ENCODE peak calls at places on chromosomes 4 and X, in seven cellular contexts. One of them, this sample, is unnamed.

GRCh38 chr4:104693601-104694201 is 199.0 kb upstream of the CXXC4 start:
- DNase-seq in IMR-90: peak; percentile 21
- DNase-seq in K562: no peak
- DNase-seq in ascending aorta: no peak
- DNase-seq in fibroblast of lung: peak; percentile 12
- DNase-seq in psoas muscle: no peak
- DNase-seq in CD8-positive, alpha-beta memory T cell: no peak
- DNase-seq in this sample: no peak

GRCh38 chrX:46710927-46711623 is 47.8 kb downstream of the SLC9A7 start:
- DNase-seq in CD8-positive, alpha-beta memory T cell: no peak
- DNase-seq in psoas muscle: no peak
- DNase-seq in ascending aorta: no peak
- DNase-seq in IMR-90: no peak
- DNase-seq in fibroblast of lung: no peak
- DNase-seq in K562: no peak
- DNase-seq in this sample: no peak

GRCh38 chr4:95129708-95130343 is 372.1 kb downstream of the BMPR1B start:
- DNase-seq in K562: no peak
- DNase-seq in CD8-positive, alpha-beta memory T cell: no peak
- DNase-seq in fibroblast of lung: peak; percentile 99
- DNase-seq in IMR-90: peak; percentile 99
- DNase-seq in psoas muscle: no peak
- DNase-seq in ascending aorta: peak; percentile 27
- DNase-seq in this sample: no peak

GRCh38 chrX:71996826-71997225 is 86.2 kb downstream of the NHSL2 start:
- DNase-seq in CD8-positive, alpha-beta memory T cell: no peak
- DNase-seq in psoas muscle: peak; percentile 66
- DNase-seq in IMR-90: no peak
- DNase-seq in K562: no peak
- DNase-seq in ascending aorta: no peak
- DNase-seq in fibroblast of lung: peak; percentile 39
- DNase-seq in this sample: peak; percentile 58

GRCh38 chr4:168656946-168657473 is 160.2 kb downstream of the PALLD start:
- DNase-seq in IMR-90: no peak
- DNase-seq in CD8-positive, alpha-beta memory T cell: no peak
- DNase-seq in K562: no peak
- DNase-seq in psoas muscle: no peak
- DNase-seq in fibroblast of lung: no peak
- DNase-seq in ascending aorta: no peak
- DNase-seq in this sample: no peak

GRCh38 chr4:79237836-79238235 is 88.0 kb downstream of the NAA11 start:
- DNase-seq in K562: no peak
- DNase-seq in fibroblast of lung: no peak
- DNase-seq in psoas muscle: no peak
- DNase-seq in IMR-90: no peak
- DNase-seq in CD8-positive, alpha-beta memory T cell: no peak
- DNase-seq in ascending aorta: no peak
- DNase-seq in this sample: no peak

GRCh38 chr4:108107729-108108382 is 60.9 kb downstream of the LEF1 start:
- DNase-seq in IMR-90: no peak
- DNase-seq in psoas muscle: no peak
- DNase-seq in ascending aorta: no peak
- DNase-seq in CD8-positive, alpha-beta memory T cell: peak; percentile 77
- DNase-seq in K562: peak; percentile 25
- DNase-seq in fibroblast of lung: no peak
- DNase-seq in this sample: no peak

GRCh38 chrX:135484636-135485289 is 35.7 kb upstream of the INTS6L start:
- DNase-seq in psoas muscle: no peak
- DNase-seq in CD8-positive, alpha-beta memory T cell: peak; percentile 36
- DNase-seq in IMR-90: peak; percentile 57
- DNase-seq in fibroblast of lung: peak; percentile 55
- DNase-seq in K562: peak; percentile 18
- DNase-seq in ascending aorta: no peak
- DNase-seq in this sample: no peak

GRCh38 chr4:7206385-7206784 is 14.0 kb downstream of the SORCS2 start:
- DNase-seq in CD8-positive, alpha-beta memory T cell: no peak
- DNase-seq in K562: peak; percentile 33
- DNase-seq in psoas muscle: no peak
- DNase-seq in IMR-90: peak; percentile 76
- DNase-seq in fibroblast of lung: peak; percentile 92
- DNase-seq in ascending aorta: peak; percentile 51
- DNase-seq in this sample: peak; percentile 61

GRCh38 chr4:55396305-55397023 is 707 bp downstream of the TMEM165 start:
- DNase-seq in CD8-positive, alpha-beta memory T cell: peak; percentile 33
- DNase-seq in IMR-90: peak; percentile 38
- DNase-seq in ascending aorta: no peak
- DNase-seq in psoas muscle: peak; percentile 70
- DNase-seq in K562: peak; percentile 54
- DNase-seq in fibroblast of lung: peak; percentile 43
- DNase-seq in this sample: peak; percentile 63

GRCh38 chr4:38583102-38583501 is 80.9 kb upstream of the KLF3 start:
- DNase-seq in IMR-90: no peak
- DNase-seq in CD8-positive, alpha-beta memory T cell: no peak
- DNase-seq in psoas muscle: no peak
- DNase-seq in fibroblast of lung: no peak
- DNase-seq in K562: no peak
- DNase-seq in ascending aorta: no peak
- DNase-seq in this sample: no peak

GRCh38 chrX:47247206-47247998 is 14.6 kb downstream of the USP11 start:
- DNase-seq in K562: no peak
- DNase-seq in psoas muscle: no peak
- DNase-seq in IMR-90: peak; percentile 76
- DNase-seq in ascending aorta: no peak
- DNase-seq in CD8-positive, alpha-beta memory T cell: no peak
- DNase-seq in fibroblast of lung: peak; percentile 75
- DNase-seq in this sample: no peak

GRCh38 chrX:111914398-111915092 is 38.6 kb downstream of the TRPC5OS start:
- DNase-seq in CD8-positive, alpha-beta memory T cell: no peak
- DNase-seq in ascending aorta: no peak
- DNase-seq in fibroblast of lung: peak; percentile 3
- DNase-seq in K562: no peak
- DNase-seq in IMR-90: peak; percentile 55
- DNase-seq in psoas muscle: no peak
- DNase-seq in this sample: no peak

GRCh38 chr4:147799986-147800555 is 68.2 kb downstream of the ARHGAP10 start:
- DNase-seq in psoas muscle: no peak
- DNase-seq in IMR-90: no peak
- DNase-seq in CD8-positive, alpha-beta memory T cell: peak; percentile 60
- DNase-seq in fibroblast of lung: peak; percentile 34
- DNase-seq in K562: no peak
- DNase-seq in ascending aorta: no peak
- DNase-seq in this sample: no peak

GRCh38 chr4:31125061-31125460 is 404.9 kb downstream of the PCDH7 start:
- DNase-seq in CD8-positive, alpha-beta memory T cell: no peak
- DNase-seq in K562: no peak
- DNase-seq in fibroblast of lung: no peak
- DNase-seq in psoas muscle: no peak
- DNase-seq in ascending aorta: no peak
- DNase-seq in IMR-90: no peak
- DNase-seq in this sample: no peak

DNA sequence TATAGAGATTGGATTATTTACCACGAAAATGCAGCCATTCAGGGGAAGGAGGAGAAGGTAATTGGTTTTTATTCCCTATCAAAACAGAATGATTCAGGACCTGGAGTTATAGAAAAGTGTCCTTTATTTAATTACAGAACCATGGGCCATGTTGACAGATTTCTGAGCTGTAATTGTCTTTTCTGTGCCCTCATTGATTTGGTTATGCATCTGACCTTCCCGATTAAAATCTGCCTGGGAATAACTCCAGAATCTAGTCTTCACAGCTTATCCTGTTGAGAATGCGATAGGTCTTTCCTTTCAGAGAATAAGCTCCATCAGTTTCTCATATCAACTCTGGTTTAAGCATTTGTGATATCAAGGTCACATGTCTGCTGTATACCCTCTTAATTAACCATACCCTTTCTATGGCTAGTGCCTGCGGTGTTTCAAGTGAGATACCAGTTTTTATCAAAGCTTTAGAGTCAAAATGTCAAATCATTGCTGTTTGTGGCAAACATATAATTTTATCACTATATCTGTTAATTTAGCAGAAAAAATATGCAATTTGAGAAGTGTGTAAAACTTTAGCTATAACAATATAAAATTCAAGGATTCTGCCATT is 37.2 kb upstream of the ANK2 start:
- DNase-seq in ascending aorta: no peak
- DNase-seq in K562: no peak
- DNase-seq in psoas muscle: no peak
- DNase-seq in IMR-90: no peak
- DNase-seq in CD8-positive, alpha-beta memory T cell: no peak
- DNase-seq in fibroblast of lung: no peak
- DNase-seq in this sample: no peak
- H3K27ac ChIP-seq in ascending aorta: no peak overlapping the region
- H3K27ac ChIP-seq in K562: no peak overlapping the region
- H3K27ac ChIP-seq in psoas muscle: no peak overlapping the region
- H3K27ac ChIP-seq in IMR-90: no peak overlapping the region
- H3K27ac ChIP-seq in CD8-positive, alpha-beta memory T cell: no peak overlapping the region
- H3K27ac ChIP-seq in fibroblast of lung: no peak overlapping the region
- H3K27ac ChIP-seq in this sample: no peak overlapping the region

DNA sequence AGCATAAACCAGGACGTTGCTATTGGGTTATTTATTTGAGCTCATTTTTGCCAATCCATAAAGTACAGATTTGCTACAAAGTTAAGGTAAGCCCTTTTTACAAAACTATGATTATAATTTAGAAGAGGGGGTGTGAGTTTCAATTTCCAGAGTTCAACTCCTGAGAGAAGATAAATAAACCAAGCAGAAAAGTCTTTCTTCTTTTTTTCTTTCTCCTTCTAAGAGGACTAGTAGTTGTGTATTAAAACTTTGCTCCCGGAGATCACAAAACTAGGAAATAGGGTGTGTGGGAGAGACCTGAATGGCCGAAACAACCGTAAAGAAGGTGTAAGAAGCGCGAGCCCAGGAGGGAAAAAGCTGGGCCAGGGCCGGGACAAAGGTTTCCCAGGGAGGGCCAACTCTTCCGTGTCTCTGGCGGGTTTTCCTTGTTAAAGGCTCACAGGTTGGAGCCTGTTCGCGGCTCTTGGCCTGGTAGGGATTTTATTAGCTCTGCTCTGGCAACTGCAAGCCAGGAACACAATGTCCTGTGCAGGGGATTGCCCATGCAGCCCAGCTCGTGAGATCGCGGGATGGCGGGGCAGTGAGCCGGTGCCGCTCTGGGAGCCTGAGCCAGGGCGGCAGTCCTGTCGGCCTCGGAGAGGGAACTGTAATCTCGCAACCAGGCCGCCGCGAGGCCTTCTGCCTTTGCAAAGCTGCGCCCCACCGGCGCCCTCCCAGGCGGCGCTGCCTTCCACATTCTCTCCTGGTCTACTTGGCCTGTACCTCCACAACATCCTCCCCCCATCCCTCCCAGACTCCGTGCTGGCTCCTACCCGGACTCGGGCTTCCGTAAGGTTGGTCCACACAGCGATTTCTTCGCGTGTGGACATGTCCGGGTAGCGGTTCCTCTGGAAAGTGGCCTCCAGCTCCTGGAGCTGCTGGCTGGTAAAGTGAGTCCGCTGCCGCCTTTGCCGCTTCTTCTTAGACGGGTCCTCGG is 2.2 kb downstream of the PITX2 start:
- DNase-seq in K562: no peak
- DNase-seq in ascending aorta: no peak
- DNase-seq in CD8-positive, alpha-beta memory T cell: no peak
- DNase-seq in psoas muscle: peak; percentile 91
- DNase-seq in fibroblast of lung: peak; percentile 25
- DNase-seq in IMR-90: no peak
- DNase-seq in this sample: no peak
- H3K27me3 ChIP-seq in K562: peaks cover 60% of the 10 kb centered on the region
- H3K27me3 ChIP-seq in ascending aorta: peaks cover 55% of the 10 kb centered on the region
- H3K27me3 ChIP-seq in CD8-positive, alpha-beta memory T cell: peaks cover 78% of the 10 kb centered on the region
- H3K27me3 ChIP-seq in psoas muscle: peaks cover under 1% of the 10 kb centered on the region
- H3K27me3 ChIP-seq in fibroblast of lung: peaks cover 88% of the 10 kb centered on the region
- H3K27me3 ChIP-seq in IMR-90: peaks cover 73% of the 10 kb centered on the region
- H3K27me3 ChIP-seq in this sample: peaks cover 87% of the 10 kb centered on the region

DNA sequence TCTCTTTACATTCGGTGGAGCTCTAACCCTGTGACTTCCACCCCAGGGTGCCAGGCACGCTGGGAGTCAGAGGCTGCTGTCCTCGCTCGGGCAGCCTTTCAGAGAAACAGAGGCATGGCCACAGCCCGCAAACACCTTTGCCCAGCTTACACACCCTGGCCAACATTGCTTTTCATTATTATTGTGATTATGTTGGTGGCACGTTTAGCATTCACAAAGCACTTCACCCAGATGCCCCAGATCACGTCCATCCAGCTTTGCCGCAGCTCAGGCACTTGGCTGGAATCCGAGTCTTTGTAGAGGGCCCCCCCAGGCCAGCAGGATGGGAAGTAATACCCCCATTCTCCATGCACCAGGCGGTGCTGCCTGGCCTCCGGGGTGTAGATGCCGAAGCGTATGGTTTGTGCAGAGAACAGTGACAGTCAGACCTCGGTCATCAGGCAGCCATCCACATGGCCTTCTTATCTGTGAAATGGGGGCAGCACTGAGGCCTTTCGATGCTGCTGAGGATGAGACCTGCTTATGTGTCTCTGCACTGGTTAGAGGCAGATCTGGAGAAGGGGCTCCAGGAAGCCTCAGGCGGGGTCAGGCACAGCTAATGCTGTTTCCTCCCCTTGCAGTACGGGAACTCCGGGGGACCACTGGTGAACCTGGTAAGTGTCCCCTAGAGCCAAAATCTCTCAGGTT is 22.3 kb downstream of the HTRA3 start:
- DNase-seq in psoas muscle: peak; percentile 32
- DNase-seq in K562: no peak
- DNase-seq in ascending aorta: no peak
- DNase-seq in CD8-positive, alpha-beta memory T cell: no peak
- DNase-seq in fibroblast of lung: no peak
- DNase-seq in IMR-90: no peak
- DNase-seq in this sample: peak; percentile 15
- H3K27ac ChIP-seq in psoas muscle: no peak overlapping the region
- H3K27ac ChIP-seq in K562: no peak overlapping the region
- H3K27ac ChIP-seq in ascending aorta: no peak overlapping the region
- H3K27ac ChIP-seq in CD8-positive, alpha-beta memory T cell: no peak overlapping the region
- H3K27ac ChIP-seq in fibroblast of lung: no peak overlapping the region
- H3K27ac ChIP-seq in IMR-90: no peak overlapping the region
- H3K27ac ChIP-seq in this sample: no peak overlapping the region

GRCh38 chr4:8228319-8229250 is 29.5 kb downstream of the SH3TC1 start:
- DNase-seq in ascending aorta: no peak
- DNase-seq in K562: peak; percentile 64
- DNase-seq in psoas muscle: peak; percentile 84
- DNase-seq in CD8-positive, alpha-beta memory T cell: peak; percentile 86
- DNase-seq in fibroblast of lung: peak; percentile 87
- DNase-seq in IMR-90: peak; percentile 86
- DNase-seq in this sample: peak; percentile 73
- H3K27me3 ChIP-seq in ascending aorta: no peaks in the 10 kb centered on the region
- H3K27me3 ChIP-seq in K562: peaks cover 23% of the 10 kb centered on the region
- H3K27me3 ChIP-seq in psoas muscle: no peaks in the 10 kb centered on the region
- H3K27me3 ChIP-seq in CD8-positive, alpha-beta memory T cell: no peaks in the 10 kb centered on the region
- H3K27me3 ChIP-seq in fibroblast of lung: no peaks in the 10 kb centered on the region
- H3K27me3 ChIP-seq in IMR-90: peaks cover 3% of the 10 kb centered on the region
- H3K27me3 ChIP-seq in this sample: no peaks in the 10 kb centered on the region

GRCh38 chrX:20715176-20715575 is 448.5 kb upstream of the RPS6KA3 start:
- DNase-seq in K562: no peak
- DNase-seq in ascending aorta: no peak
- DNase-seq in IMR-90: no peak
- DNase-seq in fibroblast of lung: no peak
- DNase-seq in CD8-positive, alpha-beta memory T cell: no peak
- DNase-seq in psoas muscle: no peak
- DNase-seq in this sample: no peak
- H3K27ac ChIP-seq in K562: no peak overlapping the region
- H3K27ac ChIP-seq in ascending aorta: no peak overlapping the region
- H3K27ac ChIP-seq in IMR-90: no peak overlapping the region
- H3K27ac ChIP-seq in fibroblast of lung: no peak overlapping the region
- H3K27ac ChIP-seq in CD8-positive, alpha-beta memory T cell: no peak overlapping the region
- H3K27ac ChIP-seq in psoas muscle: no peak overlapping the region
- H3K27ac ChIP-seq in this sample: no peak overlapping the region